ENCODE peak calls at places on chromosomes 7 and 10, in five cellular contexts. Z is mucosa of gallbladder; W is EH; U is effector CD8-positive, alpha-beta T cell; S is cardiac fibroblast. L is an unnamed sample.

GRCh38 chr7:151101621-151102396 is 15.5 kb downstream of the AGAP3 start:
- DNase-seq in Z (no peak), W (no peak), U (no peak), S (no peak), L (no peak)

GRCh38 chr7:89091550-89091949 is 296.0 kb upstream of the TEX47 start:
- DNase-seq in S (no peak), W (no peak), Z (no peak), U (no peak), L (no peak)

GRCh38 chr10:69459101-69459805 is 8.0 kb downstream of the TSPAN15 start:
- DNase-seq in U (no peak), S (no peak), Z (no peak), W (no peak), L (no peak)

GRCh38 chr10:62811159-62811875 is 4.8 kb downstream of the EGR2 start:
- DNase-seq in U (no peak), Z (no peak), W (no peak), S (no peak), L (no peak)

GRCh38 chr10:5361966-5362365 is 2.8 kb upstream of the UCN3 start:
- DNase-seq in Z (no peak), U (no peak), W (no peak), S (no peak), L (no peak)

GRCh38 chr7:47435889-47436312 is 146.0 kb downstream of the TNS3 start:
- DNase-seq in W (peak; percentile 85), Z (peak; percentile 64), U (no peak), S (peak; percentile 91), L (peak; percentile 84)

GRCh38 chr7:48426966-48427555 is 255.8 kb downstream of the ABCA13 start:
- DNase-seq in W (peak; percentile 32), Z (no peak), U (no peak), S (peak; percentile 70), L (peak; percentile 58)

GRCh38 chr10:89171996-89172395 is 35.1 kb downstream of the CH25H start:
- DNase-seq in Z (no peak), U (no peak), S (peak; percentile 47), W (peak; percentile 56), L (no peak)

GRCh38 chr7:126501617-126502016 is 751.1 kb downstream of the GRM8 start:
- DNase-seq in U (no peak), Z (no peak), W (no peak), S (no peak), L (no peak)

GRCh38 chr7:138248609-138249008 is 172.3 kb downstream of the AKR1D1 start:
- DNase-seq in S (peak; percentile 45), W (no peak), Z (no peak), U (no peak), L (no peak)

GRCh38 chr7:85699482-85699881 is 512.6 kb upstream of the SEMA3D start:
- DNase-seq in Z (no peak), U (no peak), S (no peak), W (no peak), L (no peak)

GRCh38 chr7:25187932-25188331 is 40.4 kb downstream of the NPVF start:
- DNase-seq in Z (no peak), U (no peak), S (no peak), W (no peak), L (no peak)

GRCh38 chr7:150945853-150946825 is 32.0 kb downstream of the KCNH2 start:
- DNase-seq in S (no peak), Z (peak; percentile 62), U (no peak), W (no peak), L (peak; percentile 60)

GRCh38 chr7:6360841-6361240 is 86.9 kb downstream of the DAGLB start:
- DNase-seq in U (no peak), W (peak; percentile 13), Z (no peak), S (no peak), L (no peak)

GRCh38 chr10:15347205-15347604 is 23.9 kb downstream of the FAM171A1 start:
- DNase-seq in U (no peak), W (no peak), Z (peak; percentile 60), S (no peak), L (no peak)

GRCh38 chr10:133335238-133336122 is 1.2 kb downstream of the CALY start:
- DNase-seq in S (peak; percentile 70), W (peak; percentile 62), Z (peak; percentile 60), U (peak; percentile 86), L (peak; percentile 68)

GRCh38 chr10:1156921-1157614 is 100.9 kb downstream of the WDR37 start:
- DNase-seq in U (no peak), S (no peak), Z (no peak), W (no peak), L (no peak)

GRCh38 chr7:25672476-25672875 is 444.2 kb upstream of the NPVF start:
- DNase-seq in U (no peak), Z (no peak), W (no peak), S (no peak), L (no peak)

GRCh38 chr7:102431617-102432298 is 1.6 kb upstream of the ORAI2 start:
- DNase-seq in Z (no peak), S (no peak), U (peak; percentile 46), W (peak; percentile 22), L (peak; percentile 32)

GRCh38 chr10:45461034-45461433 is 87.0 kb downstream of the ALOX5 start:
- DNase-seq in U (no peak), W (no peak), S (no peak), Z (no peak), L (no peak)

GRCh38 chr7:17887286-17887685 is 53.0 kb downstream of the SNX13 start:
- DNase-seq in S (no peak), W (no peak), Z (no peak), U (no peak), L (no peak)

GRCh38 chr10:8586504-8586903 is 532.0 kb downstream of the GATA3 start:
- DNase-seq in U (no peak), W (no peak), Z (no peak), S (no peak), L (no peak)

GRCh38 chr7:82530361-82530760 is 86.8 kb upstream of the CACNA2D1 start:
- DNase-seq in Z (no peak), U (no peak), W (no peak), S (no peak), L (peak; percentile 87)

GRCh38 chr10:71010730-71011129 is 122.4 kb upstream of the PCBD1 start:
- DNase-seq in S (no peak), W (no peak), U (no peak), Z (no peak), L (peak; percentile 10)

GRCh38 chr7:21580073-21580521 is 37.3 kb downstream of the DNAH11 start:
- DNase-seq in U (no peak), S (peak; percentile 78), W (peak; percentile 84), Z (no peak), L (peak; percentile 55)